ENCODE peak calls at places on chromosomes 16 and 17, in four cellular contexts. D is A549, B is K562, U is GM23338. P is an unnamed sample.

GRCh38 chr17:12667299-12667958 is 1.7 kb downstream of the MYOCD start:
- DNase-seq in D (peak), B (peak), U (peak), P (peak)

GRCh38 chr16:55292491-55292890 is 31.5 kb upstream of the IRX6 start:
- DNase-seq in D (no peak), B (no peak), U (peak), P (no peak)

GRCh38 chr17:60248618-60249516 is 99.1 kb downstream of the CA4 start:
- DNase-seq in D (no peak), B (no peak), U (no peak), P (no peak)

GRCh38 chr17:77470800-77471733 is 330.3 kb downstream of the SEC14L1 start:
- DNase-seq in D (peak), B (peak), U (peak), P (no peak)

GRCh38 chr17:63700528-63701441 is 860 bp upstream of the LIMD2 start:
- DNase-seq in D (no peak), B (no peak), U (peak), P (peak)

GRCh38 chr17:41415833-41416335 is 8.5 kb downstream of the KRT37 start:
- DNase-seq in D (no peak), B (no peak), U (no peak), P (no peak)

GRCh38 chr16:23580391-23580790 is 15.7 kb downstream of the NDUFAB1 start:
- DNase-seq in D (no peak), B (no peak), U (no peak), P (no peak)

GRCh38 chr16:64356267-64356666 is 765.6 kb downstream of the CDH11 start:
- DNase-seq in D (peak), B (no peak), U (no peak), P (no peak)

GRCh38 chr17:49315551-49315951 is 46.5 kb downstream of the ZNF652 start:
- DNase-seq in D (peak), B (peak), U (peak), P (peak)

GRCh38 chr17:3557768-3558583 is at the start of gene TRPV3:
- DNase-seq in D (no peak), B (peak), U (no peak), P (no peak)

GRCh38 chr17:77602883-77603640 is 355.4 kb upstream of the TNRC6C start:
- DNase-seq in D (no peak), B (no peak), U (no peak), P (no peak)

GRCh38 chr17:36661688-36662087 is 60.3 kb downstream of the MRM1 start:
- DNase-seq in D (no peak), B (no peak), U (no peak), P (no peak)

GRCh38 chr16:1059310-1059709 is 13.2 kb upstream of the SSTR5 start:
- DNase-seq in D (no peak), B (no peak), U (no peak), P (no peak)

GRCh38 chr16:69035375-69035774 is 70.1 kb upstream of the HAS3 start:
- DNase-seq in D (no peak), B (no peak), U (no peak), P (no peak)

DNA sequence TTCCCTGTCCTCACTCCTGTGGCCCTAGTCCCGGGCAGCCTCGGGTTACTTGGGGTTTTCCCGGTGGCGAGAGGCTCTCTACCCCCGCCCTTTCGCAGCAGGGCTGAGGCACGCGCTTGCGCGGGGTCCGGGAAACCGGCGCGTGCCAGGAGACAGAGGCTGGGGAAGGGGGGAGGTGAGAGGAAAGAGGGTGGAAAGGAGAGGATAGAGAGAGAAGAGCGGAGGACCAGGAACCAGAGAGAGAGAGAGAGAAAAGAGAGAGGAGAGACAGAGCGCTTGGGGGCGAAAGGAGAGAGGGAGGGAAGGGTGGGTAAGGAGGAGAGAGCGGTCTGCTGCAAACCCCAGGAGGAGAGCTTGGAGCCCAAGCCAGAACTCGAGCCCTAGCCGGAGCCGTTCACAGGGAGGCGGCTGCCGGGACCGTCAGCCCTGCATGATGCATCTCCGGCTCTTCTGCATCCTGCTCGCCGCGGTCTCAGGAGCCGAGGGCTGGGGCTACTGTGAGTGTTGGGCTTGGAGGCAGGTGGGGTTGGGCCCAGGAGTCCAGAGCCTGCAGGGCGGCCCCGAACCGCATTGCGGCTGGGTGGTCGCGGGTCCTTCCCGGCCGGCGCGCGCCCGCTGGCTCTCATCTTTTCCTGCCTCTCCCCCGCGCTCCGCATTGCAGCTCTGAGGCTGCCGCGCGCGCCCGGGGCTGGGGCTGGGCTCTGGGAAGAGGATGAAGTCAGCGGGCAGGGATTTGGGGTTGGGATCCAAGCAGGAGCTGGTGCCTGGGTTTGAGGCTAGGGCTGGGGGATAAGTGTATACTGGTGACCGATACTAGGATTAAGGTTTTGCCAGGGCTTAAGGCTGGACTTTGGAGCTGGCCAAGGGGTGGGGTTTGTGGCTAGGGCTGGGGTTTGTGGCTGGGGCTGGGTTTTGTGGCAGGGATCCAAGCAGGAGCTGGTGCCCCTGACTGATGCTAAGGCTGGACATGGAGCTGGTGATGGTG is at the start of gene CNTNAP1:
- DNase-seq in D (peak), B (no peak), U (peak), P (peak)
- TF ChIP-seq REST in D (no peak), B (no peak), U (no peak), P (no peak)

DNA sequence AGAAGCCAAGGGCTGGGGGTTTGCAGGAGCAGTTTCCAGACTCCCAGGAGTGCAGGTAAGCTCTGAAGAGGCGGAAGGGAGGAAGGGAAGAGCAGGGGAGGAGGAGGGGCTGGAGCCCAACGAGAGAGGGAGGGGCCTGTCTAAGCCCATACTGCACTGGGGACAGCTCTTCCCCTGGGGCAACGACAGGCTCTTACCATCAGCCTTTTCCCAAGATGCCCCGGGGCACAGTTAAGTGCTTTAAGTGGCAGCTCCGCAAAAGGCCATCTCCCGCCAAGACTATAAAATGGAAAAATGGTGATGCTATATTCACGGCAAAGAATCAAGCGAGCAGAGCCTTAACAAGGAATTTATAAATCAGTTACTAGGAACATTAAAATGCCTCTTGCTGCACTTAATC is 110.2 kb upstream of the NLRP1 start:
- DNase-seq in D (peak), B (peak), U (peak), P (no peak)
- TF ChIP-seq REST in D (no peak), B (no peak), U (no peak), P (no peak)

GRCh38 chr16:2497116-2497630 is 16.6 kb upstream of the ATP6V0C start:
- DNase-seq in D (no peak), B (peak), U (no peak), P (no peak)
- TF ChIP-seq REST in D (no peak), B (no peak), U (no peak), P (no peak)

GRCh38 chr17:28996554-28997096 is 9.2 kb downstream of the SEZ6 start:
- DNase-seq in D (no peak), B (no peak), U (no peak), P (no peak)

GRCh38 chr17:28992202-28992601 is 13.6 kb downstream of the SEZ6 start:
- DNase-seq in D (no peak), B (no peak), U (no peak), P (no peak)

GRCh38 chr17:28993013-28993600 is 12.7 kb downstream of the SEZ6 start:
- DNase-seq in D (no peak), B (no peak), U (no peak), P (no peak)

GRCh38 chr17:28991779-28992178 is 14.1 kb downstream of the SEZ6 start:
- DNase-seq in D (no peak), B (no peak), U (no peak), P (no peak)

GRCh38 chr17:28993645-28994426 is 12.0 kb downstream of the SEZ6 start:
- DNase-seq in D (no peak), B (no peak), U (no peak), P (no peak)
- TF ChIP-seq REST in D (no peak), B (no peak), U (no peak), P (no peak)

GRCh38 chr16:12771341-12771798 is 32.3 kb downstream of the CPPED1 start:
- DNase-seq in D (no peak), B (no peak), U (no peak), P (no peak)
- TF ChIP-seq REST in D (no peak), B (no peak), U (no peak), P (no peak)

GRCh38 chr16:67110136-67110847 is 551 bp downstream of the PHAF1 start:
- DNase-seq in D (no peak), B (no peak), U (peak), P (peak)

GRCh38 chr16:67111951-67112444 is 2.3 kb downstream of the PHAF1 start:
- DNase-seq in D (no peak), B (no peak), U (no peak), P (no peak)

GRCh38 chr16:67108931-67109406 is 772 bp upstream of the PHAF1 start:
- DNase-seq in D (no peak), B (no peak), U (no peak), P (no peak)

GRCh38 chr16:67108489-67108888 is 1.3 kb upstream of the PHAF1 start:
- DNase-seq in D (no peak), B (no peak), U (no peak), P (no peak)

GRCh38 chr16:67109407-67110135 is at the start of gene PHAF1:
- DNase-seq in D (peak), B (peak), U (peak), P (peak)
- TF ChIP-seq REST in D (no peak), B (no peak), U (no peak), P (no peak)

GRCh38 chr17:70084476-70084875 is 9.5 kb downstream of the KCNJ16 start:
- DNase-seq in D (no peak), B (no peak), U (peak), P (no peak)
- TF ChIP-seq REST in D (peak), B (no peak), U (peak), P (peak)

GRCh38 chr17:8628609-8629169 is 1.8 kb downstream of the MYH10 start:
- DNase-seq in D (no peak), B (peak), U (no peak), P (no peak)
- TF ChIP-seq REST in D (no peak), B (no peak), U (no peak), P (no peak)

GRCh38 chr16:47886631-47887415 is 269.0 kb downstream of the ABCC12 start:
- DNase-seq in D (no peak), B (no peak), U (no peak), P (no peak)
- TF ChIP-seq REST in D (no peak), B (no peak), U (no peak), P (no peak)

GRCh38 chr16:30559690-30560089 is 1.5 kb upstream of the ZNF764 start:
- DNase-seq in D (no peak), B (no peak), U (no peak), P (no peak)

GRCh38 chr16:30558789-30559377 is 709 bp upstream of the ZNF764 start:
- DNase-seq in D (no peak), B (no peak), U (no peak), P (no peak)

GRCh38 chr16:30557397-30557949 is 701 bp downstream of the ZNF764 start:
- DNase-seq in D (no peak), B (no peak), U (no peak), P (no peak)

GRCh38 chr16:30555848-30556473 is 2.2 kb downstream of the ZNF764 start:
- DNase-seq in D (no peak), B (no peak), U (no peak), P (no peak)

GRCh38 chr16:30557950-30558788 is at the start of gene ZNF764:
- DNase-seq in D (peak), B (peak), U (peak), P (peak)
- TF ChIP-seq REST in D (peak), B (no peak), U (no peak), P (no peak)

P was measured in HL-60.